ENCODE peak calls at places on chromosomes 12 and 14, in seven cellular contexts. X is hepatic stellate cell, N is HEK293T, A is AG08396, E is NCI-H2029 treated with DMSO at 0.1 percent for 48 hours, D is head of caudate nucleus, S is fibroblast of the conjunctiva. G is an unnamed sample.

GRCh38 chr12:32025906-32026305 is 66.7 kb downstream of the RESF1 start:
- DNase-seq in A (no peak), S (no peak), N (no peak), X (no peak), E (no peak), D (no peak), G (peak)

GRCh38 chr12:80509781-80510556 is 65.9 kb downstream of the PTPRQ start:
- DNase-seq in E (no peak), S (peak), X (peak), D (peak), A (peak), N (no peak), G (no peak)

GRCh38 chr14:73815849-73816816 is 35.5 kb upstream of the PTGR2 start:
- DNase-seq in E (no peak), D (no peak), X (no peak), N (no peak), A (no peak), S (no peak), G (no peak)

GRCh38 chr14:96629558-96630222 is 127.5 kb downstream of the PAPOLA start:
- DNase-seq in N (no peak), E (no peak), X (no peak), D (no peak), S (no peak), A (no peak), G (no peak)

GRCh38 chr12:12194206-12194605 is 72.6 kb downstream of the LRP6 start:
- DNase-seq in X (no peak), N (no peak), S (no peak), D (no peak), A (no peak), E (no peak), G (no peak)

GRCh38 chr12:112381421-112381897 is 772 bp downstream of the HECTD4 start:
- DNase-seq in D (no peak), N (peak), A (no peak), S (no peak), X (peak), E (no peak), G (no peak)

GRCh38 chr14:105894125-105894977 is 368.0 kb downstream of the TMEM121 start:
- DNase-seq in D (no peak), E (no peak), S (no peak), N (no peak), A (no peak), X (no peak), G (no peak)

GRCh38 chr12:114254998-114255397 is 150.9 kb downstream of the TBX5 start:
- DNase-seq in D (no peak), E (no peak), A (no peak), S (no peak), X (no peak), N (no peak), G (no peak)

GRCh38 chr12:103016381-103016780 is 58.9 kb downstream of the ASCL1 start:
- DNase-seq in X (no peak), S (no peak), E (no peak), D (no peak), A (no peak), N (no peak), G (no peak)

GRCh38 chr12:104137175-104137901 is 672 bp downstream of the NFYB start:
- DNase-seq in D (peak), E (no peak), N (peak), A (peak), X (peak), S (peak), G (peak)